ENCODE peak calls at places on chromosomes 7 and 10, in eight cellular contexts. W is esophagus squamous epithelium, I is HepG2, H is sigmoid colon, O is transverse colon, N is K562, S is lower leg skin, R is HCT116. G is an unnamed sample.

GRCh38 chr7:26153823-26154783 is 2.1 kb downstream of the NFE2L3 start:
- DNase-seq in W (no peak), I (no peak), H (no peak), O (peak; percentile 82), N (peak; percentile 37), S (no peak), R (no peak), G (peak; percentile 94)

GRCh38 chr7:20359397-20359963 is 28.8 kb downstream of the ITGB8 start:
- DNase-seq in W (no peak), I (no peak), H (no peak), O (no peak), N (no peak), S (no peak), R (no peak), G (no peak)

GRCh38 chr7:118245267-118246040 is 20.9 kb downstream of the ANKRD7 start:
- DNase-seq in W (no peak), I (no peak), H (no peak), O (no peak), N (no peak), S (no peak), R (no peak), G (no peak)

GRCh38 chr10:65618125-65618524 is 1307.7 kb upstream of the LRRTM3 start:
- DNase-seq in W (no peak), I (no peak), H (no peak), O (no peak), N (no peak), S (no peak), R (no peak), G (no peak)

GRCh38 chr7:30682131-30683083 is at the start of gene CRHR2:
- DNase-seq in W (no peak), I (no peak), H (no peak), O (no peak), N (peak; percentile 46), S (no peak), R (no peak), G (no peak)

GRCh38 chr10:89476676-89477075 is 58.7 kb downstream of the SLC16A12 start:
- DNase-seq in W (no peak), I (peak; percentile 39), H (no peak), O (no peak), N (no peak), S (no peak), R (no peak), G (no peak)

GRCh38 chr10:44102726-44103255 is 282.1 kb downstream of the CXCL12 start:
- DNase-seq in W (no peak), I (no peak), H (no peak), O (no peak), N (no peak), S (no peak), R (no peak), G (no peak)

GRCh38 chr10:74924251-74924954 is 98.0 kb downstream of the KAT6B start:
- DNase-seq in W (no peak), I (no peak), H (no peak), O (no peak), N (no peak), S (no peak), R (peak; percentile 57), G (peak; percentile 42)

GRCh38 chr7:75879771-75880184 is 944 bp downstream of the RHBDD2 start:
- DNase-seq in W (no peak), I (no peak), H (no peak), O (no peak), N (no peak), S (no peak), R (no peak), G (no peak)

GRCh38 chr10:68954904-68955303 is 1.1 kb upstream of the DDX21 start:
- DNase-seq in W (no peak), I (no peak), H (no peak), O (no peak), N (no peak), S (no peak), R (no peak), G (no peak)

GRCh38 chr10:117439243-117439912 is 64.1 kb upstream of the PDZD8 start:
- DNase-seq in W (no peak), I (no peak), H (peak; percentile 90), O (peak; percentile 27), N (no peak), S (peak; percentile 93), R (no peak), G (no peak)

GRCh38 chr7:138981332-138982203 is at the start of gene KIAA1549:
- DNase-seq in W (no peak), I (peak; percentile 33), H (peak; percentile 70), O (peak; percentile 71), N (peak; percentile 98), S (peak; percentile 86), R (peak; percentile 12), G (peak; percentile 79)

GRCh38 chr7:20991544-20991943 is 204.9 kb upstream of the SP8 start:
- DNase-seq in W (no peak), I (no peak), H (no peak), O (no peak), N (no peak), S (no peak), R (no peak), G (no peak)

GRCh38 chr10:13920031-13920430 is 333.3 kb downstream of the PRPF18 start:
- DNase-seq in W (no peak), I (no peak), H (no peak), O (no peak), N (no peak), S (no peak), R (no peak), G (no peak)

GRCh38 chr7:111530356-111530668 is 32.0 kb downstream of the IMMP2L start:
- DNase-seq in W (no peak), I (no peak), H (no peak), O (no peak), N (no peak), S (no peak), R (no peak), G (no peak)

GRCh38 chr7:117960351-117960750 is 87.1 kb upstream of the CTTNBP2 start:
- DNase-seq in W (no peak), I (no peak), H (no peak), O (no peak), N (no peak), S (no peak), R (no peak), G (no peak)

GRCh38 chr10:34666008-34666700 is 148.9 kb downstream of the PARD3 start:
- DNase-seq in W (no peak), I (no peak), H (peak; percentile 83), O (peak; percentile 37), N (peak; percentile 45), S (no peak), R (peak; percentile 77), G (no peak)

GRCh38 chr7:602341-603141 is 82.9 kb upstream of the PDGFA start:
- DNase-seq in W (no peak), I (peak; percentile 18), H (peak; percentile 67), O (peak; percentile 21), N (peak; percentile 87), S (no peak), R (no peak), G (no peak)

GRCh38 chr7:604884-605531 is 85.4 kb upstream of the PDGFA start:
- DNase-seq in W (no peak), I (no peak), H (no peak), O (no peak), N (peak; percentile 57), S (no peak), R (no peak), G (no peak)

GRCh38 chr7:605661-606450 is 86.2 kb upstream of the PDGFA start:
- DNase-seq in W (no peak), I (peak; percentile 15), H (no peak), O (no peak), N (no peak), S (no peak), R (no peak), G (no peak)

GRCh38 chr7:603152-603941 is 83.7 kb upstream of the PDGFA start:
- DNase-seq in W (no peak), I (no peak), H (no peak), O (no peak), N (peak; percentile 58), S (no peak), R (no peak), G (no peak)

GRCh38 chr7:604038-604883 is 84.6 kb upstream of the PDGFA start:
- DNase-seq in W (peak; percentile 54), I (no peak), H (peak; percentile 84), O (peak; percentile 82), N (peak; percentile 75), S (peak; percentile 96), R (no peak), G (peak; percentile 100)
- TF ChIP-seq POLR2A in W (no peak), I (no peak), H (peak; percentile 38), O (peak; percentile 66), N (peak; percentile 86), S (peak; percentile 24), R (no peak), G (peak; percentile 59)

GRCh38 chr7:5232485-5232837 is 42.4 kb downstream of the WIPI2 start:
- DNase-seq in W (no peak), I (no peak), H (no peak), O (no peak), N (no peak), S (no peak), R (no peak), G (no peak)
- TF ChIP-seq POLR2A in W (no peak), I (no peak), H (no peak), O (no peak), N (no peak), S (no peak), R (no peak), G (no peak)

DNA sequence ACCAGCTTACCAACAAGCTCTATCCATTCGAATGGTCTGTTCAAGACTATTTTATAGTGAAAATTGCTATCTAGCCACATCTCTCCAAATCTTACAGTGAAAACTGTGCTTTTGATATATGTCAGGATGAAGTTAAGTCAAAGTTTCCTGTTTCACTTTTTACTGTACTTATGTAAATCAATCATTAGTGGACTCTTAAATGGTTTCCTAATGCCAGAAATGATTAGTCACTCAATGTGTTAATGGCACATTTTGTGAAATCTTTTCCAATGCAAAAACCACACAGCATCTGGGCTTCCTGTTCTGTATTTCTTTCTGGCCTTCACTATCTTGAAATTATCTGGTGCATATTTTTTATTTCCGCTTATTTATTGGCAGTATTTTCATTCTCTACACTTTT is 87.3 kb upstream of the STEAP1B start:
- DNase-seq in W (no peak), I (no peak), H (no peak), O (no peak), N (no peak), S (no peak), R (no peak), G (no peak)
- TF ChIP-seq POLR2A in W (no peak), I (no peak), H (no peak), O (no peak), N (no peak), S (no peak), R (no peak), G (no peak)

GRCh38 chr10:33008499-33009243 is 50.6 kb upstream of the ITGB1 start:
- DNase-seq in W (no peak), I (peak; percentile 63), H (peak; percentile 75), O (peak; percentile 67), N (peak; percentile 59), S (no peak), R (peak; percentile 71), G (no peak)

GRCh38 chr10:33006342-33006887 is 48.4 kb upstream of the ITGB1 start:
- DNase-seq in W (no peak), I (no peak), H (no peak), O (no peak), N (no peak), S (no peak), R (no peak), G (no peak)

GRCh38 chr10:33009244-33010131 is 51.5 kb upstream of the ITGB1 start:
- DNase-seq in W (no peak), I (no peak), H (no peak), O (no peak), N (no peak), S (no peak), R (no peak), G (no peak)

GRCh38 chr10:33001908-33002492 is 44.0 kb upstream of the ITGB1 start:
- DNase-seq in W (no peak), I (peak; percentile 63), H (no peak), O (no peak), N (no peak), S (no peak), R (no peak), G (no peak)

GRCh38 chr10:33005322-33006282 is 47.6 kb upstream of the ITGB1 start:
- DNase-seq in W (no peak), I (peak; percentile 59), H (peak; percentile 95), O (peak; percentile 82), N (peak; percentile 26), S (peak; percentile 96), R (peak; percentile 89), G (peak; percentile 63)
- TF ChIP-seq POLR2A in W (peak; percentile 56), I (peak; percentile 63), H (peak; percentile 49), O (peak; percentile 70), N (no peak), S (no peak), R (no peak), G (peak; percentile 34)

G was measured in H54.